ENCODE peak calls at places on chromosomes 13 and 19, in six cellular contexts. D is WTC11, U is glutamatergic neuron, S is GM10248, W is AG10803, J is uterus. O is an unnamed sample.

GRCh38 chr19:29121684-29122083 is 91.3 kb downstream of the UQCRFS1 start:
- DNase-seq in D (peak), U (peak), S (no peak), W (peak), J (no peak), O (peak)

GRCh38 chr19:22784051-22784450 is at the start of gene ZNF99:
- DNase-seq in D (no peak), U (no peak), S (no peak), W (no peak), J (peak), O (no peak)

GRCh38 chr13:77810430-77810829 is 108.2 kb downstream of the EDNRB start:
- DNase-seq in D (no peak), U (no peak), S (peak), W (peak), J (no peak), O (no peak)

GRCh38 chr13:20492036-20492435 is 33.6 kb downstream of the CRYL1 start:
- DNase-seq in D (no peak), U (no peak), S (no peak), W (no peak), J (no peak), O (no peak)

GRCh38 chr19:51637362-51637978 is 7.3 kb upstream of the SIGLEC5 start:
- DNase-seq in D (no peak), U (no peak), S (no peak), W (no peak), J (no peak), O (no peak)

GRCh38 chr13:72170571-72170970 is 303.6 kb upstream of the DACH1 start:
- DNase-seq in D (no peak), U (no peak), S (no peak), W (no peak), J (no peak), O (no peak)

GRCh38 chr13:109610517-109610916 is 175.9 kb downstream of the IRS2 start:
- DNase-seq in D (peak), U (no peak), S (peak), W (no peak), J (no peak), O (peak)

GRCh38 chr19:45489216-45489855 is 7.5 kb downstream of the RTN2 start:
- DNase-seq in D (no peak), U (no peak), S (no peak), W (no peak), J (no peak), O (no peak)

GRCh38 chr19:14440049-14440448 is 6.9 kb downstream of the PKN1 start:
- DNase-seq in D (no peak), U (no peak), S (peak), W (no peak), J (peak), O (peak)

GRCh38 chr13:26494591-26494990 is 62.9 kb upstream of the WASF3 start:
- DNase-seq in D (no peak), U (no peak), S (no peak), W (peak), J (no peak), O (no peak)

GRCh38 chr13:48068952-48069351 is 26.0 kb downstream of the MED4 start:
- DNase-seq in D (no peak), U (no peak), S (no peak), W (no peak), J (no peak), O (no peak)

GRCh38 chr13:96958286-96958891 is 35.9 kb downstream of the OXGR1 start:
- DNase-seq in D (no peak), U (no peak), S (no peak), W (peak), J (no peak), O (peak)

GRCh38 chr13:21175656-21176194 is 627 bp downstream of the SKA3 start:
- DNase-seq in D (no peak), U (no peak), S (no peak), W (no peak), J (no peak), O (no peak)

GRCh38 chr13:80036845-80037504 is 304.0 kb downstream of the SPRY2 start:
- DNase-seq in D (no peak), U (no peak), S (no peak), W (peak), J (no peak), O (no peak)

GRCh38 chr13:62875118-62875640 is 1459.5 kb upstream of the PCDH20 start:
- DNase-seq in D (no peak), U (no peak), S (no peak), W (no peak), J (no peak), O (no peak)

GRCh38 chr13:25204843-25205242 is 32.8 kb upstream of the AMER2 start:
- DNase-seq in D (no peak), U (no peak), S (no peak), W (no peak), J (no peak), O (no peak)

GRCh38 chr19:8322638-8322997 is 1.3 kb downstream of the RPS28 start:
- DNase-seq in D (no peak), U (no peak), S (no peak), W (no peak), J (no peak), O (no peak)

GRCh38 chr19:10870955-10871603 is at the start of gene CARM1:
- DNase-seq in D (peak), U (peak), S (peak), W (peak), J (peak), O (peak)

GRCh38 chr19:18292810-18293641 is 11.6 kb upstream of the JUND start:
- DNase-seq in D (peak), U (peak), S (peak), W (peak), J (peak), O (peak)

GRCh38 chr13:84430015-84430414 is 547.7 kb upstream of the SLITRK1 start:
- DNase-seq in D (no peak), U (no peak), S (no peak), W (peak), J (no peak), O (no peak)

GRCh38 chr13:28566891-28567290 is 72.0 kb upstream of the FLT1 start:
- DNase-seq in D (no peak), U (no peak), S (no peak), W (no peak), J (no peak), O (no peak)

GRCh38 chr13:37510441-37510840 is 88.1 kb downstream of the POSTN start:
- DNase-seq in D (no peak), U (no peak), S (no peak), W (no peak), J (no peak), O (no peak)

GRCh38 chr13:106295971-106296370 is 239.5 kb downstream of the EFNB2 start:
- DNase-seq in D (no peak), U (no peak), S (no peak), W (no peak), J (no peak), O (no peak)

DNA sequence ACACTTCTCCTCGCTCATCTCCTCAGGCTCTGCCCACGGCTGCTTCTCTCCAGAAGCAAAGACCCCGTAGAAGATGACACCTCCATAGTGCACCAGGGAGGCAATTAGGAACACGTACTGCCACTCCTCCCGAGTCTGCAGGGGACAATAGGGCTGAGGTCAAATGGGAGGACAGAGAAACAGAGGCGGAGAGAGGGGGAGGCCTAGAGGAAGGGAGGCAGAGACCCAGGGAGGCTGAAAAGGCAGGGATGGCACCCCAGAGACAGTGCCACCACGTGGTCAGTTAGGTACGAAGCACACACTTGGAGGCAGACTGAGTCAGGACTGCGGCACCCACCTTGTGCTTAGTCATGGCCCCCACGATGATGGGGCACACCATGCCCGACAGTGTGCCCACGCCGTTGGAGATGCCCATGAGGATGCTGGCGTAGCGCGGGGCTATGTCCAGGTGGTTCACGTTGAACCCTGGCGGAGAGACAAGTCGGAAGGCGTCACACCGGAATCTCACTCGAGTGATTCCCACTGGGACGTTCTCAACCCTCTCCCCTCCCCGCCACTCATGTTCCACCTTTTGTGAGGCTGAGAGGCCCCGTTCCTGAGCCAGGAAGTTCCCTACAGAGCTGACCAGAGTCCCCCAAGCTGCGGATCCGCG is 5.6 kb downstream of the GFY start:
- DNase-seq in D (no peak), U (no peak), S (peak), W (no peak), J (no peak), O (no peak)
- TF ChIP-seq CTCF in D (peak), U (no peak), S (no peak), W (no peak), J (no peak), O (peak)

GRCh38 chr13:100673376-100673830 is 1.2 kb downstream of the TMTC4 start:
- DNase-seq in D (peak), U (peak), S (no peak), W (no peak), J (no peak), O (peak)
- TF ChIP-seq CTCF in D (no peak), U (no peak), S (no peak), W (no peak), J (no peak), O (no peak)

DNA sequence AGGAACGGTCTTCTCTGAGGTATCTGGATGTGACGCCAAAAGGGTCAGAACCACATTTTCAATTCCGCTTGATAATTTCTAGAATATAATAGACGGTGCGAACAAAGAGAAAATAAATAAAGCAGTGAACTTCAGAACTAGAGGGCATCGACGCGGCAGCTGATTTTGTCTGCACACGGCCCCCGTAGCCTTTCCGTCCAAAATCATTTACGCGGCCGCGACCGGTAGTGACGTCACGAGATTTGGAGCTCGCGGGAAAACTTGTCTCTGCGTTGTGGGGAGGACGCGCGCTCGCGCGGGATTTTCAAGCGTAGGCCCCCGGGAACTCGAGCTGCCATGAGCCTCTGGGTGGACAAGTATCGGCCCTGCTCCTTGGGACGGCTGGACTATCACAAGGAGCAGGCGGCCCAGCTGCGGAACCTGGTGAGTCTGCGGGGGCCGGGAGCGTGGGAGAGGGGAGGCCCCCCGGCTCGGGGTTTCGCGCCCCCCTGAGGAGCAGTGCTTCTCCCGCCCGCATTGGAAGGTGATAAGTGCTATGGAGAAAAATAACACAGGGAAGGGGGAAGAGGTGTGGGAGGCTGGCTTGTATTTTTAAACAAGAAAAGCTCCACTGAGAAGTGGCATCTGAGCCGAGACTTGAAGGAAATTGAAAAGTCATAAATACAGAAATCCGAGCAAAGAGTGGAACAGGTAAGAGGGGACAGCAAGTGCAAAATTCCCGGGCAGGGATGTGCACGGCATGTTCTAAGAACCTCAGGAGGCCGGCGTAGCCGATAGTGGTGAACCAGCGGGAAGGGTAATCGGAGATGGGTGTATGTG is at the start of gene RFC3:
- DNase-seq in D (peak), U (peak), S (peak), W (peak), J (peak), O (peak)
- TF ChIP-seq CTCF in D (no peak), U (no peak), S (no peak), W (no peak), J (no peak), O (no peak)

DNA sequence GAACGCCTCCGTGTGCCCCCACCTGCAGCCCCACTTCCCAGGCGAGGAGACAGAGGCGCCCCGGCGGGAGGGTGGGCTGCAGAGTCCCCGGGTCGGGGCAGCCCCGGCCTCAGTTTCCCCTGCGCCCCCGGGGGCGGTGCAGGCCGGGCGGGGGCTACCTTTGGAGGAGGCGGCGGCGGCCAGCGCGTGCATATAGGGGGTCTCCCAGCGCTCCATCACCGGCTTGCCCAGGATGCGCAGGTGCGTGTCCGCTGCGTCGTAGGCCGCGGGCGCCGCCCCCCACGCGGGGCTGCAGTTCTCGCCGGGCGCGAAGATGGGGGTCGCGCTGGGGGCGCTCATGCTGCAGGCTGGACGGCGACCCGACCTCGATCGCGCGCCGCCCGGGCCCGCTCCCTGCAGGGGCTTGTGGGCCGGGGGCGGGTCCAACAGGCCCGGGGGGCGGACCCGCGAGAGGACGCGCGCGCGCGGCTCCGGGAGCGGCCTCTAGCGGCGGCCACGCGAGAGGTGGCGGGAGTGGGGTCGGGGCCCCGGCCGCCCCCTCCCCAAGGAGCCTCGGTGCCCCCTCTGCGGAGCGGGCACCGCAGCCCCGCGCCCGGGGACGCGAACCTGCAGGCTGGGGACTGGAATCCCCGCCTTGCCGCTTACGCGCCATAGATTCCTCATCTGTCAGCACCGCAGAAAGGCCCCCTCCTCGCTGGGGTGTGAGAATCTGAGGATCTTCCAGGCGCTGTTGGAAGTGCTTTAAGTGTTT is at the start of gene GAMT:
- DNase-seq in D (peak), U (peak), S (peak), W (peak), J (no peak), O (peak)
- TF ChIP-seq CTCF in D (no peak), U (no peak), S (peak), W (peak), J (peak), O (peak)

GRCh38 chr19:40381321-40381720 is 8.7 kb downstream of the HIPK4 start:
- DNase-seq in D (no peak), U (no peak), S (no peak), W (no peak), J (no peak), O (no peak)
- TF ChIP-seq CTCF in D (no peak), U (peak), S (no peak), W (no peak), J (no peak), O (peak)

DNA sequence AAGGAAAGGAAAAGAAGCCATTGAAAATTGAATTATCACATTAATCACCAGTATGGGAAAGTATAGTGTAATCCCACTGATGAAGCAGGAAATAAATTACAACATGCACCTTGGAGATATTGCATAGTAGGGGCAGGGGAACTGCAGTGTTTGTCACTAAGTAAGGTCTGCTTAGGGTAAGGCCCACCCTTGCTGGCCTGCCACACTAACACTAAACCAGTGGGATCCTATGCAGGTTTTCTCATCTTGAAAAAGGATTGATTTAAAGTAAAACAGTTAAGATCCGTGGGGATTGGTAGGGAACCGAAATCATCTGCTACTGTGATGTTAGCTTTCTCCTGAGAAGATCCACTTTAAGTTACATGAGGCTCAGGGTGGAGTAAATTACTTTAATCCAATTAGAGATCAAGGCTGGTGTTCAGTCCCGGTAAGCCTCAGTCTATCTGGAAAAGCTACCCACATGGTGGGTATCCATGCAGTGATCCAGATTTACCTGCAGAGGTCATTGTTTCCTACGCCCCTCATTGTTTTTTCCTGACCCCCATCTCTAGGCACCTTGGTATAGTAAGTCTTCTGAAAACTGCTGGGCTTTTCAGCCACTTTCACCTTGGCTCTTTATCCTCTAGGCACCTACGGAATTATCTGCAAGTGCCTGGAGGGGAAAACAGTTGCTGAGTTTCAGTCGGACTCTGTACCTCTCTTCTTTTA is 1014.9 kb upstream of the ATXN8OS start:
- DNase-seq in D (peak), U (no peak), S (no peak), W (no peak), J (no peak), O (no peak)
- TF ChIP-seq CTCF in D (peak), U (no peak), S (no peak), W (no peak), J (no peak), O (no peak)

GRCh38 chr13:112102243-112102642 is 35.3 kb downstream of the SOX1 start:
- DNase-seq in D (no peak), U (no peak), S (no peak), W (no peak), J (no peak), O (no peak)
- TF ChIP-seq CTCF in D (no peak), U (no peak), S (no peak), W (no peak), J (no peak), O (no peak)

GRCh38 chr19:6802336-6803035 is 30.0 kb downstream of the VAV1 start:
- DNase-seq in D (no peak), U (no peak), S (peak), W (no peak), J (peak), O (no peak)
- TF ChIP-seq CTCF in D (no peak), U (no peak), S (peak), W (no peak), J (no peak), O (no peak)

DNA sequence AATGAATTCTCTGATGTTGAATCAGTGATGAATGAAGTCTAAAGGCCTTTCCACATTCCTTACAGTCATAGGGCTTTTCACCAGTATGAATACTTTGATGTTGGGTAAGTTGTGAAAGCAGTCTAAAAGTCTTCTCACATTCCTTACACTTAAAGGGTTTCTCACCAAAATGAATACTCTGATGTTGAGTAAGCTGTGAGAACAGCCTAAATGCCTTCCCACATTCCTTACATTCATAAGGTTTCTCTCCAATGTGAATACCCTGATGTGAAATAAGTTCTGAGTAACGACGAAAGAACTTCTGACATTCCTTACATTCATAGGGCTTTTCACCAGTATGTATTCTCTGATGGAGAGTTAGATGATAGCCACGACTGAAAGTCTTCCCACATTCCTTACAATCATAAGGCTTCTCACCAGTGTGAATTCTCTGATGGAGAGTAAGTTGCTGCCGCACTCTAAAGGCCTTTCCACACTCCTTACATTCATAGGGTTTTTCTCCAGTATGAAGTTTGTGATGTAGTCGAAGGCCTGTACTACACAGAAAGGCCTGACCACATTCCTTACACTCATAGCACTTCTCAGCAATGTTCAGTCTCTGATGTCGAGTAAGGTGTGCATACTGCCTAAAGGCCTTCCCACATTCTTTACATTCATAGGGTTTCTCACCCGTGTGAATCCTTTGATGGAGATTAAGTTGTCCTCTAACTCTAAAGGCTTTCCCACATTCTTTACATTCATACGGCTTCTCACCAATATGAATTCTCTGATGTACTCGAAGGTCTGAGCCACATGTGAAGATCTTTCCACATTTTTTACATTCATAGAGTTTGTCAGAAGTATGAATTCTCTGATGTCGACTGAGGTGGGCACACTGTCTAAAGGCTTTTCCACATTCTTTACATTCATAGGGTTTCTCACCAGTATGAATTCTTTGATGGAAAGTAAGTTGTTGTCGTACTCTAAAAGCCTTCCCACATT is 19.9 kb downstream of the ZFP30 start:
- DNase-seq in D (no peak), U (no peak), S (no peak), W (no peak), J (no peak), O (no peak)
- TF ChIP-seq CTCF in D (no peak), U (no peak), S (no peak), W (no peak), J (no peak), O (no peak)